ENCODE peak calls at places on chromosomes 11 and 22, in eight cellular contexts. I, G, M, R, Z, B, Q and C are unnamed samples.

GRCh38 chr22:47013861-47014635 is 251.6 kb downstream of the TBC1D22A start:
- DNase-seq in R (no peak), G (no peak), I (peak; percentile 22), Q (no peak), B (no peak), Z (no peak), M (no peak), C (no peak)

GRCh38 chr11:26677566-26677965 is 44.3 kb downstream of the SLC5A12 start:
- DNase-seq in Q (peak; percentile 82), R (no peak), B (no peak), G (no peak), Z (no peak), M (no peak), I (no peak), C (no peak)

GRCh38 chr11:114015117-114015516 is 40.2 kb downstream of the HTR3A start:
- DNase-seq in R (no peak), Z (no peak), B (no peak), I (no peak), G (no peak), M (no peak), Q (no peak), C (no peak)

GRCh38 chr11:119254239-119254638 is 48.1 kb downstream of the CBL start:
- DNase-seq in R (no peak), Q (no peak), M (no peak), I (no peak), G (no peak), Z (no peak), B (no peak), C (no peak)

GRCh38 chr11:128501576-128502549 is 85.5 kb downstream of the ETS1 start:
- DNase-seq in Z (no peak), R (no peak), G (no peak), B (no peak), M (peak; percentile 77), Q (no peak), I (no peak), C (no peak)

GRCh38 chr22:28229566-28230483 is 310.8 kb upstream of the PITPNB start:
- DNase-seq in G (no peak), Q (no peak), M (peak; percentile 62), I (no peak), B (no peak), R (no peak), Z (no peak), C (no peak)

GRCh38 chr11:47342854-47343253 is 9.6 kb downstream of the MYBPC3 start:
- DNase-seq in R (no peak), M (no peak), G (no peak), B (no peak), I (no peak), Q (no peak), Z (no peak), C (no peak)

GRCh38 chr22:19882446-19883381 is 28.0 kb upstream of the GNB1L start:
- DNase-seq in Z (peak; percentile 0), M (no peak), G (no peak), R (no peak), B (peak; percentile 59), Q (no peak), I (no peak), C (no peak)

GRCh38 chr22:22085702-22086500 is 103.3 kb upstream of the TOP3B start:
- DNase-seq in Q (peak; percentile 50), B (no peak), Z (no peak), R (no peak), I (no peak), M (peak; percentile 72), G (no peak), C (no peak)

GRCh38 chr11:118002010-118002540 is 15.9 kb downstream of the IL10RA start:
- DNase-seq in R (no peak), M (no peak), Q (no peak), B (no peak), I (no peak), Z (no peak), G (peak; percentile 27), C (peak; percentile 41)

GRCh38 chr11:129280027-129280811 is 88.1 kb upstream of the ARHGAP32 start:
- DNase-seq in B (no peak), I (no peak), G (peak; percentile 16), R (no peak), Z (no peak), M (peak; percentile 65), Q (no peak), C (no peak)

GRCh38 chr11:78365381-78365792 is 52.2 kb downstream of the GAB2 start:
- DNase-seq in Q (peak; percentile 21), M (no peak), R (no peak), G (no peak), Z (no peak), I (peak; percentile 61), B (no peak), C (no peak)

GRCh38 chr11:25211635-25212251 is 714.9 kb downstream of the LUZP2 start:
- DNase-seq in M (no peak), Q (peak; percentile 75), B (no peak), R (no peak), I (no peak), Z (no peak), G (no peak), C (no peak)

GRCh38 chr11:130653838-130654601 is 205.6 kb downstream of the ADAMTS15 start:
- DNase-seq in R (peak; percentile 61), G (peak; percentile 41), M (peak; percentile 40), I (peak; percentile 88), B (peak; percentile 87), Z (peak; percentile 69), Q (no peak), C (no peak)

GRCh38 chr11:12278766-12279671 is 98.4 kb upstream of the PARVA start:
- DNase-seq in Q (no peak), M (no peak), B (peak; percentile 16), G (peak; percentile 70), Z (no peak), R (no peak), I (peak; percentile 31), C (no peak)

GRCh38 chr22:28241637-28242290 is 322.7 kb upstream of the PITPNB start:
- DNase-seq in R (no peak), M (no peak), Z (no peak), B (no peak), Q (no peak), I (no peak), G (no peak), C (no peak)

GRCh38 chr11:102661040-102661439 is 35.9 kb upstream of the MMP20 start:
- DNase-seq in G (no peak), Q (no peak), B (no peak), I (no peak), M (no peak), R (no peak), Z (no peak), C (no peak)

GRCh38 chr11:106280041-106280440 is 202.6 kb downstream of the AASDHPPT start:
- DNase-seq in I (no peak), Z (no peak), Q (no peak), G (no peak), M (no peak), B (no peak), R (no peak), C (no peak)

DNA sequence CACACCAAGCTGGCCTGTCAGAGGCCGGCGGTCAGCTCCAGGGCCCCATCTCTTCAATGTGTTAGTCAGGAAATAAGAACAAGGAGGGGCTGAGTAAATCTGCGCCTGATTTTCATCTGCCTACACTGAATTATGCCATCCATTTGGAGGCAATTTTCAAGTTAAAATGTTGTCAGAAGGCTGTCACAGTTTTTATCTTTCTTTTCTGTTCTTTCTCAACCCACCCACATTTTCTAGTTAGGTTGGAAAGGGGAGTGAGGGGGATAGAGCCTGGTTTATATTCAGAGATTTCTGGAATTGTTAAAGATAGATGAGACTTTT is 18.9 kb downstream of the ADORA2A start:
- DNase-seq in M (no peak), Z (no peak), Q (no peak), R (no peak), I (no peak), B (no peak), G (no peak), C (no peak)
- H3K4me1 ChIP-seq in M (peaks cover 6% of the 10 kb centered on the region), Z (peaks cover 11% of the 10 kb centered on the region), Q (no peaks in the 10 kb centered on the region), R (no peaks in the 10 kb centered on the region), I (no peaks in the 10 kb centered on the region), B (no peaks in the 10 kb centered on the region), G (no peaks in the 10 kb centered on the region), C (no peaks in the 10 kb centered on the region)

DNA sequence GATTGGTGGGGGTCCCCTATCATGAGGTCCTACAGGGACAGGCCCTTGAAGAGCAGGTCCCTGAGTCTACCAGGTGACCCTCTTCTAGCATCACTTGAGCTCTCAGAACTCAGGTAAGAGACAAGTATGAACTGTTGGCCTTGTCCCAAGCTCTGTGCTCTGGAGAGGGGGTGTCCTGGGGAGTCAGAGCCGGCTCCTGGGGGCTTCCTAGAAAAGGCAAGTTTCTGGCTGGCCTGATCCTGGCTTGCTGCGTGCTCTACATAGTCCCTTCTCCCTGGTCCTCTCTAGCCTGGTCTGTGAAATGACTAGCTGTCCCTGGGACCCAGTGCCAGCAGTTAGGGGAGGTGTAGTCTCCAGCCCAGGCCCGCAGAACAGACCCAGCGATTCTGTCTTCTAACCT is 11.4 kb downstream of the ATG16L2 start:
- DNase-seq in Z (no peak), I (no peak), R (no peak), M (no peak), B (no peak), G (no peak), Q (no peak), C (no peak)
- H3K27ac ChIP-seq in Z (no peak overlapping the region), I (no peak overlapping the region), R (no peak overlapping the region), M (no peak overlapping the region), B (no peak overlapping the region), G (no peak overlapping the region), Q (no peak overlapping the region), C (no peak overlapping the region)

GRCh38 chr11:72738199-72739141 is 13.7 kb downstream of the ARAP1 start:
- DNase-seq in G (no peak), R (peak; percentile 41), Q (no peak), I (peak; percentile 52), Z (no peak), B (peak; percentile 76), M (peak; percentile 33), C (no peak)

GRCh38 chr11:72739240-72740059 is 12.8 kb downstream of the ARAP1 start:
- DNase-seq in G (no peak), Z (no peak), B (peak; percentile 53), I (no peak), Q (no peak), M (no peak), R (no peak), C (no peak)

GRCh38 chr11:72735495-72736027 is 16.6 kb downstream of the ARAP1 start:
- DNase-seq in B (no peak), R (no peak), G (no peak), I (no peak), Z (no peak), Q (peak; percentile 37), M (peak; percentile 84), C (no peak)

GRCh38 chr11:72737341-72737740 is 14.9 kb downstream of the ARAP1 start:
- DNase-seq in G (no peak), Q (no peak), R (no peak), M (no peak), I (no peak), B (no peak), Z (no peak), C (no peak)

GRCh38 chr11:72736452-72737069 is 15.6 kb downstream of the ARAP1 start:
- DNase-seq in I (no peak), M (peak; percentile 77), R (peak; percentile 52), B (no peak), G (peak; percentile 23), Z (no peak), Q (peak; percentile 77), C (peak; percentile 77)
- H3K4me1 ChIP-seq in I (peaks cover 74% of the 10 kb centered on the region), M (peaks cover 27% of the 10 kb centered on the region), R (no peaks in the 10 kb centered on the region), B (peaks cover 44% of the 10 kb centered on the region), G (peaks cover 5% of the 10 kb centered on the region), Z (peaks cover 10% of the 10 kb centered on the region), Q (peaks cover 37% of the 10 kb centered on the region), C (peaks cover 59% of the 10 kb centered on the region)

DNA sequence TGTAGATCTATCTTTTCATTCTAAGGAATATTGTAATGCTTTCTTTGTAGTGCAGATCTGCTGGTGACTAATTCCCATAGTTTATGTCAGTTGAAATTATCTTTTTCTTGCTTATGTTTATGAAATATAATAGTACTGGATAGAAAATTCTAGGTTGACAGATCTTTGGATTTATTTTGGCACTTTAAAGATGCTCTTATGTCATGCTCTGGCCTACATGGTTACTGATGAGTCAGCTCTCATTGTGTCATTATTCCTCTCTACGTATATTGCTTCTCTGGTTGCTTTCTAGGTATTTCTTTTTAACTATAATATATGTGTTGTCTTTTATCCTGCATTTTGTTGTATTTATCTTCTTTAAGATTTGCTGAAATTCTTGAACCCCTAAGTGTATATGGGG is 955.5 kb upstream of the CHORDC1 start:
- DNase-seq in I (no peak), B (no peak), Q (peak; percentile 13), G (no peak), R (no peak), M (no peak), Z (no peak), C (no peak)
- H3K27ac ChIP-seq in I (no peak overlapping the region), B (no peak overlapping the region), Q (no peak overlapping the region), G (no peak overlapping the region), R (no peak overlapping the region), M (no peak overlapping the region), Z (no peak overlapping the region), C (no peak overlapping the region)